ENCODE peak calls at places on chromosome 18, in seven cellular contexts. Z, G, Y, L, J, B and R are unnamed samples. For H3K4me1, the result is how much of the 10 kb centered on the place peaks cover.

GRCh38 chr18:53567935-53568574 is 656.4 kb downstream of the MBD2 start:
- DNase-seq in Z (no peak), G (no peak), Y (no peak), L (peak), J (no peak), B (peak), R (no peak)

GRCh38 chr18:56532176-56532840 is 106.1 kb downstream of the TXNL1 start:
- DNase-seq in Z (no peak), G (no peak), Y (no peak), L (no peak), J (no peak), B (no peak), R (no peak)

GRCh38 chr18:58570360-58571064 is 58.4 kb downstream of the ALPK2 start:
- DNase-seq in Z (no peak), G (no peak), Y (no peak), L (no peak), J (no peak), B (no peak), R (no peak)

GRCh38 chr18:56727399-56727798 is 76.2 kb downstream of the WDR7 start:
- DNase-seq in Z (no peak), G (no peak), Y (no peak), L (no peak), J (no peak), B (no peak), R (no peak)

GRCh38 chr18:59114160-59114559 is 25.5 kb upstream of the SEC11C start:
- DNase-seq in Z (no peak), G (no peak), Y (no peak), L (no peak), J (no peak), B (no peak), R (no peak)

GRCh38 chr18:70411886-70412443 is 123.1 kb downstream of the SOCS6 start:
- DNase-seq in Z (no peak), G (no peak), Y (no peak), L (no peak), J (no peak), B (no peak), R (no peak)

GRCh38 chr18:44725300-44726096 is 44.8 kb downstream of the SETBP1 start:
- DNase-seq in Z (no peak), G (no peak), Y (peak), L (peak), J (peak), B (no peak), R (no peak)

GRCh38 chr18:2846241-2846637 is 567 bp upstream of the EMILIN2 start:
- DNase-seq in Z (no peak), G (no peak), Y (no peak), L (peak), J (peak), B (peak), R (no peak)

GRCh38 chr18:13284330-13285027 is 65.9 kb downstream of the LDLRAD4 start:
- DNase-seq in Z (no peak), G (peak), Y (no peak), L (no peak), J (no peak), B (no peak), R (no peak)

GRCh38 chr18:79203017-79203605 is 133.9 kb downstream of the ATP9B start:
- DNase-seq in Z (no peak), G (no peak), Y (no peak), L (no peak), J (no peak), B (no peak), R (no peak)

GRCh38 chr18:76673281-76674005 is 148.9 kb upstream of the ZNF236 start:
- DNase-seq in Z (no peak), G (no peak), Y (no peak), L (no peak), J (no peak), B (no peak), R (no peak)

GRCh38 chr18:54924948-54925347 is 34.3 kb downstream of the CCDC68 start:
- DNase-seq in Z (no peak), G (no peak), Y (no peak), L (no peak), J (no peak), B (no peak), R (no peak)

GRCh38 chr18:76454429-76454828 is 40.6 kb downstream of the ZNF516 start:
- DNase-seq in Z (no peak), G (no peak), Y (no peak), L (no peak), J (no peak), B (no peak), R (no peak)

DNA sequence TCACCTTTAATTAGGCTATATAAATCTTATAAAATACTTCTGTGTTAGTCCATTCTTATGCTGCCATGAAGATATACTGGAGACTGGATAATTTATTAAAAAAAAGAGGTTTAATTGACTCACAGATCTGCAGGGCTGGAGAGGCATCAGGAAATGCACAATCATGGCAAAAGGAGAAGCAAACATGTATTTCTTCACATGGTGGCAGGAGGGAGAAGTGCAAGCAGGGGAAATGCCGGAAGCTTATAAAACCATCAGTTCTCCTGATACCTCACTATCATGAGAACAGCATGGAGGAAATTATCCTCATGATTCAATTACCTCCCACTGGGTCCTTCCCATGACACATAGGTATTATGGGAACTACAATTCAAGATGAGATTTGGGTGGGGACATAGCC is 504.4 kb downstream of the RIT2 start:
- DNase-seq in Z (no peak), G (no peak), Y (no peak), L (no peak), J (no peak), B (no peak), R (no peak)
- H3K4me3 ChIP-seq in Z (no peak), G (no peak), Y (no peak), L (no peak), J (no peak), B (no peak), R (no peak)

GRCh38 chr18:74286106-74286856 is 5.5 kb downstream of the CYB5A start:
- DNase-seq in Z (no peak), G (no peak), Y (no peak), L (no peak), J (no peak), B (no peak), R (no peak)
- H3K4me1 ChIP-seq in Z (under half), G (half or more), Y (under half), L (under half), J (under half), B (half or more), R (under half)

GRCh38 chr18:11392974-11393373 is 216.4 kb upstream of the SLC35G4 start:
- DNase-seq in Z (no peak), G (no peak), Y (no peak), L (no peak), J (no peak), B (no peak), R (no peak)

GRCh38 chr18:11393486-11393885 is 215.9 kb upstream of the SLC35G4 start:
- DNase-seq in Z (no peak), G (no peak), Y (peak), L (no peak), J (no peak), B (peak), R (no peak)

DNA sequence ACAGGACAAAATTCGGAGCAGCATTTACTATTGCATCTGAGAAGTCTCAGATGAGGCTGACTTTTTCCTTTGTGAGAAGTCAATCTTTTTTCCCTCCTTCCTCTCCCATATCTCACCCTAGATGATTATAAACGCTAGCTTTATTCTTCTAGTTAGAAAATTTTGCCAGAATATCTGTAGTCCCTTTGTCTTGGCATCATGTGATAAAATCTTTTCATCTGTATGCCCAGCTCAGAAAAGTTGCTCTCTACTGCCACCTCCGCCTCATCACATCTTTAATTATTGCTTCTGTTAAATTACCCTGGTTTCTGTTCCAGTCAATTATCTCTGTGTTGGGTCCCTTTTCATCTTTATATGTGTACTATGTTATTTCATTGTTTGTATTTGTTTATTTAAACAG is 210.8 kb upstream of the SLC35G4 start:
- DNase-seq in Z (no peak), G (no peak), Y (no peak), L (no peak), J (no peak), B (peak), R (no peak)
- TF ChIP-seq CTCF in Z (no peak), G (peak), Y (no peak), L (no peak), J (no peak), B (peak), R (peak)

DNA sequence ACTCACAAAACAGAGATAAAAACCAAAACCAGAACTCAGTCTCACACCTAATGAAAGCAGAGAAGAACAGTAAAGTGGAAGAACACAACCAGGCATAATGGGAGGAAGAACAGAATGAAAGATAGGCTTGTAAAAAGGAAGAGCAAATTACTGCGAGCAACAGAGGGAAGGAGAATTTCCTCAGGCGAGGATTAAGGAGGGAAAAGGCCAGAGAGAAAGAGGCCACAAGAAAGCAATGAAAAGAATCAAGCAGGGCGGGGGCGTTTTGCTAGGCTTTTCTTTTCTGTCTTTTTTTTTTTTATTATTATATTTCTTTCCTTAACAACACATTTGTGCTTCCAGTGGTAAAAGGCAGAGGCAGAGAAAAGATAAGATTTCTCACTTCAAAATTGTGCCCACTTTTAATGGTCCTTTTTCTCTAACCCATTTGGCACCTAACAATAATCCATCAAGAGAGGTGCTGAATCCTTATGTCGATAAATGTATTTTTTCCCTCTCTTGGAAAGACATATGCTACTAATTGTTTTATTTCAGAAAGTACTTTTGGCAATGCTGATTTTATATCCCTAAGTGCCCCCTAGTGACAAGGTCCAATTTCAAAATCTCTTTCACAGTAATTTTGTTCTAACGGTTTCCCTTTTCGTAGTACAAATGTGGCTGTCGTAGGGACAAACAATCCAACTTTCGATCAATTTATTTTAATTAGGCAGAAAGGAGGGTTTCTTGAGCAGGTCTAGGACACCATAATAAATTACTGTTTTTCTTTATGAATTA is 138.7 kb upstream of the AQP4 start:
- DNase-seq in Z (no peak), G (no peak), Y (no peak), L (no peak), J (no peak), B (peak), R (no peak)
- H3K4me3 ChIP-seq in Z (no peak), G (no peak), Y (no peak), L (no peak), J (no peak), B (no peak), R (no peak)

DNA sequence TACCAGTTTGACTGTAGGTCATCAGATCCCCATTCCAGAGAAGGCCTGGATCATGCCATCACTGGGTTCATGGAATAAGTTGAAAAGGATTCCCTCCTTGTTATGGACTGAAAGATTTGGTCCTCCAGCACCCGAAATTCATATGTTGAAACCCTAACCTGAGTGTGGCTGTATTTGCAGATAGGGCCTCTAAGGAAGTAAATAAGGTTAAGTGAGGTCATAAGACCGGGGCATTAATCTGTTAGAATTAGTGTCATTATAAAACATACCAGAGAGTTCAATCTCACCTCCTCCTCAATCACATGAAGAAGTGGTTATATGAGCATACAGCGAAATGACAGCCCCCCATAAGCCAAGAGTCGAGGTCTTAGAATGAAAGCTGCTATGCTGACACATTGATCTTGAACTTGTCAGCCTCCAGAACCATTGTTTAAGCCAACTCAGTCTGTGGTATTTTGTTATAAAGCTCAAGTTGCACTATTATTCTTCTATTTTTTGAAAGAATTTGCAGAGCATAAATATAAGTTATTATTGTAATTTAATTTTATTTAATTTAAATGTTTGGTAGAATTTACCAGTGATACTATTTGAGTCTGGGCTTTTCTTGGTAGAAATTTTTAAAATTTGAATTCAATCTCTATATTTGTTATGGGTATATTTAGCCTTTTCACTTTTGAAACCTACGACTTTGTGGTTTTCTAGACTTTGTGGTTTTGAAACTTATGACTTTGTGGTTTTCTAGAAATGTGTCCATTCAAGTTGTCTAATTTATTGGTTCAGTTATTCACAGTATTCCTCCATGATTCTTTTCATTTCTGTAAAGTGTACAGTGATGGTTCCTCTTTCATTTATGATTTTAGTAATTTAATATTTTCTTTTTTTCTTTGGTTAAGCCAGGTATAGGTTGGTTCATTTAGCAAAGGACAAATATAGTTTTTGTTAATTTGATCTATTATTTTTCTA is 1206.7 kb upstream of the CDH2 start:
- DNase-seq in Z (no peak), G (no peak), Y (no peak), L (no peak), J (no peak), B (no peak), R (no peak)
- H3K4me1 ChIP-seq in Z (under half), G (under half), Y (under half), L (under half), J (under half), B (under half), R (under half)